ENCODE peak calls at places on chromosome 19, in eight cellular contexts. One of them, this sample, is unnamed.

GRCh38 chr19:55671054-55671378 is 4.0 kb upstream of the EPN1 start:
- DNase-seq in PC-3: no peak
- DNase-seq in neural progenitor cell: no peak
- DNase-seq in H1: no peak
- DNase-seq in GM23248: no peak
- DNase-seq in mammary epithelial cell: no peak
- DNase-seq in astrocyte: no peak
- DNase-seq in keratinocyte: no peak
- DNase-seq in this sample: no peak

GRCh38 chr19:11781295-11782057 is 14.7 kb downstream of the ZNF441 start:
- DNase-seq in keratinocyte: no peak
- DNase-seq in mammary epithelial cell: no peak
- DNase-seq in PC-3: no peak
- DNase-seq in neural progenitor cell: no peak
- DNase-seq in astrocyte: no peak
- DNase-seq in H1: no peak
- DNase-seq in GM23248: peak; percentile 40
- DNase-seq in this sample: no peak

GRCh38 chr19:55418185-55418584 is 10.6 kb upstream of the UBE2S start:
- DNase-seq in H1: peak; percentile 41
- DNase-seq in neural progenitor cell: peak; percentile 86
- DNase-seq in keratinocyte: no peak
- DNase-seq in PC-3: peak; percentile 93
- DNase-seq in mammary epithelial cell: peak; percentile 69
- DNase-seq in astrocyte: peak; percentile 78
- DNase-seq in GM23248: peak; percentile 95
- DNase-seq in this sample: peak; percentile 73

GRCh38 chr19:47471733-47472457 is at the start of gene SLC8A2:
- DNase-seq in neural progenitor cell: peak; percentile 97
- DNase-seq in GM23248: peak; percentile 67
- DNase-seq in mammary epithelial cell: peak; percentile 40
- DNase-seq in keratinocyte: peak; percentile 28
- DNase-seq in H1: peak; percentile 70
- DNase-seq in astrocyte: peak; percentile 77
- DNase-seq in PC-3: peak; percentile 49
- DNase-seq in this sample: peak; percentile 35

GRCh38 chr19:16041571-16042386 is 34.5 kb upstream of the TPM4 start:
- DNase-seq in mammary epithelial cell: peak; percentile 61
- DNase-seq in keratinocyte: no peak
- DNase-seq in H1: peak; percentile 50
- DNase-seq in PC-3: peak; percentile 87
- DNase-seq in astrocyte: peak; percentile 17
- DNase-seq in GM23248: peak; percentile 86
- DNase-seq in neural progenitor cell: peak; percentile 86
- DNase-seq in this sample: no peak

GRCh38 chr19:15810335-15810734 is 5.1 kb downstream of the OR10H1 start:
- DNase-seq in mammary epithelial cell: peak; percentile 38
- DNase-seq in H1: no peak
- DNase-seq in PC-3: peak; percentile 81
- DNase-seq in GM23248: peak; percentile 22
- DNase-seq in neural progenitor cell: no peak
- DNase-seq in keratinocyte: no peak
- DNase-seq in astrocyte: no peak
- DNase-seq in this sample: no peak

GRCh38 chr19:40933025-40933424 is 51.0 kb upstream of the CYP2A7 start:
- DNase-seq in PC-3: peak; percentile 66
- DNase-seq in GM23248: no peak
- DNase-seq in mammary epithelial cell: no peak
- DNase-seq in H1: no peak
- DNase-seq in keratinocyte: no peak
- DNase-seq in neural progenitor cell: peak; percentile 35
- DNase-seq in astrocyte: no peak
- DNase-seq in this sample: no peak

GRCh38 chr19:30148803-30149202 is 206.8 kb downstream of the URI1 start:
- DNase-seq in PC-3: no peak
- DNase-seq in GM23248: no peak
- DNase-seq in keratinocyte: no peak
- DNase-seq in mammary epithelial cell: no peak
- DNase-seq in astrocyte: no peak
- DNase-seq in H1: no peak
- DNase-seq in neural progenitor cell: no peak
- DNase-seq in this sample: no peak

GRCh38 chr19:55146648-55147218 is 2.3 kb downstream of the TNNT1 start:
- DNase-seq in GM23248: peak; percentile 16
- DNase-seq in neural progenitor cell: peak; percentile 91
- DNase-seq in H1: peak; percentile 73
- DNase-seq in mammary epithelial cell: no peak
- DNase-seq in keratinocyte: no peak
- DNase-seq in PC-3: peak; percentile 84
- DNase-seq in astrocyte: no peak
- DNase-seq in this sample: no peak

GRCh38 chr19:27833031-27833430 is 1379.9 kb downstream of the UQCRFS1 start:
- DNase-seq in astrocyte: no peak
- DNase-seq in H1: no peak
- DNase-seq in PC-3: no peak
- DNase-seq in keratinocyte: peak; percentile 5
- DNase-seq in mammary epithelial cell: peak; percentile 49
- DNase-seq in GM23248: peak; percentile 3
- DNase-seq in neural progenitor cell: no peak
- DNase-seq in this sample: no peak

DNA sequence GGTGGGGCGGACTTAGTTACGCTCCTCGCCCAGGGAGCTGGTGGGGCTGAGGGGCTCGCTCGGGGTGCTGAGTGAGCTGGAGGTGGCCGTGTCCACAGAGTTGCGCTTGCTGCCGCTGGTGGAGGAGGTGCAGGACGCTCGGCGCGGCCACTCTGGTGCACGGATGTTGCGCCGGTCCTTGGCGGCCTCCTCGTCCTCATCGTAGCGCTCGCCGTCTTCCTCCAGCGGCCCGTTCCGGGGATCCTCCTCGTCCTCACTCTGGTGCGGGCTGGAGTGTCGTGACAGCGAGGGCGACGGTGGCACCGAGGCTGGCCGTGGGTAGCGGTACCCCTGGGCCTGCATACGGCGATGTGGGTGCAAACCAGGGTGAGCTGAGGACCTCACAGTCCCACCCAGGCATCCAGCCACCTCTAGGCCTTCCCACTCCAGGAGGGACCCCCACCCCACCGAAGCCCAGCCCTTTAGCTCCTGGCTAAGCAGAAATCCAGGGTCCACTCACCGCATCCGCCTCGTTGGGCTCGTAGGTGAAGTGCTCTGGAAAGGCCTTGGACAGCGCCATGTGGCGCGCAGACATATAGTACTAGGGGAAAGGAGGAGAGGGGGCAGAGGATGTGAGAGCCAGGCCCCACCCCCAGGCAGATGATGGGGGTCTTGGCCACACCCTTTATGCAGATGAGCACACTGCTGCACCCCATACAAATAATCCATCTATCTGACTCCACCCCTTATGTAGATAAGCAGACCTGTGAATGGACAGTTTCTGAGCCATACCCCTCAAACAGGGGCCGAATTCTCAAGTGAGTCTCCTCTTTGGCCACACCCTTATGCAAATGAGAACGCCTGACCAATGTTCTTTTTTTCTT is 4.4 kb downstream of the FTL start:
- DNase-seq in mammary epithelial cell: no peak
- DNase-seq in keratinocyte: no peak
- DNase-seq in PC-3: no peak
- DNase-seq in GM23248: peak; percentile 43
- DNase-seq in neural progenitor cell: no peak
- DNase-seq in astrocyte: no peak
- DNase-seq in H1: no peak
- DNase-seq in this sample: peak; percentile 73
- H3K27ac ChIP-seq in mammary epithelial cell: no peak overlapping the region
- H3K27ac ChIP-seq in keratinocyte: no peak overlapping the region
- H3K27ac ChIP-seq in PC-3: no peak overlapping the region
- H3K27ac ChIP-seq in GM23248: no peak overlapping the region
- H3K27ac ChIP-seq in neural progenitor cell: no peak overlapping the region
- H3K27ac ChIP-seq in astrocyte: no peak overlapping the region
- H3K27ac ChIP-seq in H1: no peak overlapping the region
- H3K27ac ChIP-seq in this sample: peak overlapping the region; percentile 87

DNA sequence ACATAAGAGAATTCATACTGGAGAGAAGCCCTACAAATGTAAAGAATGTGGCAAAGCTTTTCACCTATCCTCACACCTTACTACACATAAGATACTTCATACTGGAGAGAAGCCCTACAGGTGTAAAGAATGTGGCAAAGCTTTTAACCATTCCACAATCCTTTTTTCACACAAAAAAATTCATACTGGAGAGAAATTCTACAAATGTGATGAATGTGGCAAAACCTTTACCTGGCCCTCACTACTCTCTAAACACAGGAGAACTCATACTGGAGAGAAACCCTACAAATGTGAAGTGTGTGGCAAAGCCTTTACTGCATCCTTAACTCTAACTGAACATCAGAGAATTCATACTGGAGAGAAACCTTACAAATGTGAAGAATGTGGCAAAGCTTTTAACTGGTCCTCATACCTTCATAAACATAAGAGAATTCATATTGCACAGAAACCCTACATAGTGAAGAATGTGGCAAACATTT is 14.0 kb upstream of the ZNF506 start:
- DNase-seq in astrocyte: no peak
- DNase-seq in H1: no peak
- DNase-seq in GM23248: no peak
- DNase-seq in PC-3: no peak
- DNase-seq in keratinocyte: no peak
- DNase-seq in neural progenitor cell: no peak
- DNase-seq in mammary epithelial cell: peak; percentile 1
- DNase-seq in this sample: no peak
- H3K9me3 ChIP-seq in astrocyte: peaks cover 13% of the 10 kb centered on the region
- H3K9me3 ChIP-seq in H1: peaks cover 38% of the 10 kb centered on the region
- H3K9me3 ChIP-seq in GM23248: peaks cover 12% of the 10 kb centered on the region
- H3K9me3 ChIP-seq in PC-3: peaks cover 49% of the 10 kb centered on the region
- H3K9me3 ChIP-seq in keratinocyte: peaks cover 16% of the 10 kb centered on the region
- H3K9me3 ChIP-seq in neural progenitor cell: peaks cover 39% of the 10 kb centered on the region
- H3K9me3 ChIP-seq in mammary epithelial cell: peaks cover 32% of the 10 kb centered on the region
- H3K9me3 ChIP-seq in this sample: peaks cover 8% of the 10 kb centered on the region

GRCh38 chr19:35793381-35794165 is 18.2 kb downstream of the ARHGAP33 start:
- DNase-seq in keratinocyte: no peak
- DNase-seq in PC-3: peak; percentile 2
- DNase-seq in GM23248: peak; percentile 88
- DNase-seq in neural progenitor cell: no peak
- DNase-seq in H1: no peak
- DNase-seq in mammary epithelial cell: no peak
- DNase-seq in astrocyte: no peak
- DNase-seq in this sample: no peak

GRCh38 chr19:35790981-35791813 is 15.8 kb downstream of the ARHGAP33 start:
- DNase-seq in GM23248: no peak
- DNase-seq in H1: no peak
- DNase-seq in PC-3: no peak
- DNase-seq in astrocyte: no peak
- DNase-seq in neural progenitor cell: no peak
- DNase-seq in mammary epithelial cell: no peak
- DNase-seq in keratinocyte: no peak
- DNase-seq in this sample: no peak

GRCh38 chr19:35791814-35792279 is 16.5 kb downstream of the ARHGAP33 start:
- DNase-seq in H1: no peak
- DNase-seq in keratinocyte: no peak
- DNase-seq in astrocyte: no peak
- DNase-seq in neural progenitor cell: no peak
- DNase-seq in mammary epithelial cell: no peak
- DNase-seq in PC-3: no peak
- DNase-seq in GM23248: no peak
- DNase-seq in this sample: no peak

GRCh38 chr19:35792312-35792711 is 16.9 kb downstream of the ARHGAP33 start:
- DNase-seq in keratinocyte: no peak
- DNase-seq in mammary epithelial cell: no peak
- DNase-seq in GM23248: no peak
- DNase-seq in H1: no peak
- DNase-seq in neural progenitor cell: no peak
- DNase-seq in astrocyte: no peak
- DNase-seq in PC-3: no peak
- DNase-seq in this sample: no peak

DNA sequence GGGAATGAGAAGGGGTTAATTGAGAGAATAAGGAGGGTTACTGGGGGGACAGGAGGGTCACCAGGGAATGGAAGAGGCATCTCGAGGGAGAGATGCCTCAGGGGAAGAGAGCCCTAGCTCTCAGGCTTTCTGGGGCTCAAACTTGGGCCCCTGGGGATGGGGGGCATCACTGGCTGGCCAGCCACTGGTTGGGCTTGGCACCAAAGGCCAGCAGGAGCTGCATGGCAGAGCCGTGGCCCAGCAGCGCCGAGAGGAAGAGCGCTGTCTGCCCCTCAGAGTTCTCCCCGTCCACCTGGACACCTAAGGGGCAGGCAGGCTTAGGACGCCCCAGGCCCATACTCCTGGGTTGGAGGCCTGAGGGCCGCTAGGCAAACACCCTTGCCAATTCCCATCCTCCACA is 17.5 kb downstream of the ARHGAP33 start:
- DNase-seq in GM23248: no peak
- DNase-seq in H1: no peak
- DNase-seq in mammary epithelial cell: no peak
- DNase-seq in keratinocyte: no peak
- DNase-seq in PC-3: no peak
- DNase-seq in neural progenitor cell: no peak
- DNase-seq in astrocyte: no peak
- DNase-seq in this sample: no peak
- TF ChIP-seq EZH2 in GM23248: no peak
- TF ChIP-seq EZH2 in H1: no peak
- TF ChIP-seq EZH2 in mammary epithelial cell: no peak
- TF ChIP-seq EZH2 in keratinocyte: no peak
- TF ChIP-seq EZH2 in PC-3: no peak
- TF ChIP-seq EZH2 in neural progenitor cell: no peak
- TF ChIP-seq EZH2 in astrocyte: no peak
- TF ChIP-seq EZH2 in this sample: no peak

GRCh38 chr19:21487969-21488368 is 17.4 kb upstream of the ZNF429 start:
- DNase-seq in keratinocyte: no peak
- DNase-seq in PC-3: no peak
- DNase-seq in H1: no peak
- DNase-seq in astrocyte: no peak
- DNase-seq in mammary epithelial cell: no peak
- DNase-seq in neural progenitor cell: no peak
- DNase-seq in GM23248: no peak
- DNase-seq in this sample: no peak

GRCh38 chr19:21483589-21484170 is 21.7 kb upstream of the ZNF429 start:
- DNase-seq in GM23248: peak; percentile 8
- DNase-seq in neural progenitor cell: peak; percentile 45
- DNase-seq in keratinocyte: no peak
- DNase-seq in H1: peak; percentile 60
- DNase-seq in mammary epithelial cell: no peak
- DNase-seq in astrocyte: no peak
- DNase-seq in PC-3: no peak
- DNase-seq in this sample: no peak

GRCh38 chr19:21482863-21483276 is 22.5 kb upstream of the ZNF429 start:
- DNase-seq in mammary epithelial cell: no peak
- DNase-seq in PC-3: peak; percentile 22
- DNase-seq in keratinocyte: no peak
- DNase-seq in GM23248: peak; percentile 33
- DNase-seq in astrocyte: peak; percentile 3
- DNase-seq in H1: peak; percentile 74
- DNase-seq in neural progenitor cell: peak; percentile 26
- DNase-seq in this sample: no peak

GRCh38 chr19:21484631-21485030 is 20.8 kb upstream of the ZNF429 start:
- DNase-seq in mammary epithelial cell: no peak
- DNase-seq in astrocyte: no peak
- DNase-seq in PC-3: no peak
- DNase-seq in H1: no peak
- DNase-seq in keratinocyte: no peak
- DNase-seq in neural progenitor cell: no peak
- DNase-seq in GM23248: no peak
- DNase-seq in this sample: no peak
- H3K27ac ChIP-seq in mammary epithelial cell: no peak overlapping the region
- H3K27ac ChIP-seq in astrocyte: no peak overlapping the region
- H3K27ac ChIP-seq in PC-3: no peak overlapping the region
- H3K27ac ChIP-seq in H1: no peak overlapping the region
- H3K27ac ChIP-seq in keratinocyte: no peak overlapping the region
- H3K27ac ChIP-seq in neural progenitor cell: no peak overlapping the region
- H3K27ac ChIP-seq in GM23248: no peak overlapping the region
- H3K27ac ChIP-seq in this sample: no peak overlapping the region